ENCODE peak calls at places on chromosomes 7 and 10, in four cellular contexts. Y is MM.1S, E is tibial nerve, S is colonic mucosa. J is an unnamed sample.

GRCh38 chr10:35435824-35436223 is 99.5 kb downstream of the CCNY start:
- DNase-seq in Y (no peak), E (no peak), S (no peak), J (no peak)

GRCh38 chr7:140342732-140343514 is 55.4 kb downstream of the SLC37A3 start:
- DNase-seq in S (peak; percentile 49), E (no peak), Y (no peak), J (no peak)

GRCh38 chr7:84195295-84196006 is 862 bp upstream of the SEMA3A start:
- DNase-seq in Y (no peak), E (no peak), S (no peak), J (no peak)

GRCh38 chr7:78090616-78091015 is 292.0 kb downstream of the PHTF2 start:
- DNase-seq in Y (no peak), E (no peak), S (no peak), J (no peak)

GRCh38 chr7:66140924-66141323 is 26.3 kb downstream of the CRCP start:
- DNase-seq in Y (no peak), E (peak; percentile 56), S (peak; percentile 41), J (no peak)

GRCh38 chr10:46282460-46283216 is 4.2 kb upstream of the ANTXRL start:
- DNase-seq in E (peak; percentile 68), S (peak; percentile 82), Y (peak; percentile 74), J (peak; percentile 43)

GRCh38 chr7:75727881-75728592 is 10.7 kb downstream of the HIP1 start:
- DNase-seq in E (peak; percentile 41), Y (peak; percentile 52), S (peak; percentile 95), J (no peak)

GRCh38 chr10:78691301-78692030 is 377.3 kb upstream of the ZMIZ1 start:
- DNase-seq in E (no peak), S (no peak), Y (no peak), J (no peak)

GRCh38 chr7:159034988-159035387 is 109.7 kb downstream of the VIPR2 start:
- DNase-seq in E (no peak), Y (no peak), S (peak; percentile 10), J (no peak)

GRCh38 chr10:58189269-58189668 is 78.4 kb downstream of the IPMK start:
- DNase-seq in S (no peak), Y (no peak), E (no peak), J (no peak)

GRCh38 chr7:79217468-79217867 is 236.0 kb downstream of the MAGI2 start:
- DNase-seq in S (no peak), E (no peak), Y (no peak), J (no peak)

GRCh38 chr10:4241724-4242345 is 456.8 kb upstream of the KLF6 start:
- DNase-seq in S (no peak), Y (no peak), E (no peak), J (no peak)

GRCh38 chr10:99370993-99371392 is 41.8 kb downstream of the CNNM1 start:
- DNase-seq in S (no peak), E (no peak), Y (peak; percentile 67), J (no peak)

GRCh38 chr10:57562211-57562610 is 705.5 kb downstream of the IPMK start:
- DNase-seq in Y (no peak), S (no peak), E (no peak), J (no peak)

GRCh38 chr7:44964384-44964830 is 14.4 kb downstream of the MYO1G start:
- DNase-seq in E (no peak), Y (no peak), S (no peak), J (no peak)

GRCh38 chr7:144936314-144936713 is 100.5 kb upstream of the TPK1 start:
- DNase-seq in Y (no peak), E (no peak), S (no peak), J (no peak)

GRCh38 chr7:13144622-13145021 is 457.2 kb downstream of the ARL4A start:
- DNase-seq in S (no peak), E (no peak), Y (no peak), J (no peak)

GRCh38 chr10:67115972-67116371 is 190.1 kb downstream of the LRRTM3 start:
- DNase-seq in Y (no peak), E (no peak), S (no peak), J (no peak)

GRCh38 chr7:81186691-81187090 is 267.8 kb upstream of the SEMA3C start:
- DNase-seq in S (no peak), Y (no peak), E (no peak), J (no peak)

GRCh38 chr7:20798694-20799121 is 12.0 kb upstream of the SP8 start:
- DNase-seq in S (no peak), Y (peak; percentile 9), E (no peak), J (no peak)

GRCh38 chr7:158824028-158824427 is 5.3 kb downstream of the ESYT2 start:
- DNase-seq in E (no peak), Y (peak; percentile 65), S (no peak), J (peak; percentile 31)

GRCh38 chr7:73669316-73669715 is 1.7 kb downstream of the VPS37D start:
- DNase-seq in Y (no peak), S (no peak), E (no peak), J (no peak)

GRCh38 chr10:116540814-116541213 is 4.9 kb upstream of the PNLIP start:
- DNase-seq in E (no peak), S (no peak), Y (no peak), J (no peak)

GRCh38 chr7:43954524-43955228 is 28.4 kb downstream of the UBE2D4 start:
- DNase-seq in E (no peak), Y (peak; percentile 71), S (no peak), J (no peak)

GRCh38 chr10:97508342-97508741 is 9.6 kb downstream of the UBTD1 start:
- DNase-seq in E (no peak), S (no peak), Y (no peak), J (no peak)

GRCh38 chr7:106866298-106867281 is 1.5 kb downstream of the PIK3CG start:
- DNase-seq in E (no peak), Y (peak; percentile 62), S (no peak), J (peak; percentile 65)

GRCh38 chr7:6392712-6393666 is 54.8 kb downstream of the DAGLB start:
- DNase-seq in Y (no peak), S (peak; percentile 96), E (peak; percentile 41), J (no peak)

GRCh38 chr10:30591249-30591670 is 38.3 kb downstream of the LYZL2 start:
- DNase-seq in S (peak; percentile 56), E (no peak), Y (peak; percentile 52), J (no peak)

GRCh38 chr10:99760321-99760720 is 22.1 kb upstream of the ABCC2 start:
- DNase-seq in Y (no peak), S (no peak), E (no peak), J (no peak)

GRCh38 chr7:2510909-2511768 is 8.4 kb upstream of the LFNG start:
- DNase-seq in Y (no peak), S (peak; percentile 70), E (no peak), J (peak; percentile 65)

GRCh38 chr10:49613882-49614241 is at the start of gene CHAT:
- DNase-seq in E (no peak), S (no peak), Y (no peak), J (no peak)
- H3K4me3 ChIP-seq in E (no peak within 1 kb of the TSS), S (no peak within 1 kb of the TSS), Y (no peak within 1 kb of the TSS), J (no peak within 1 kb of the TSS)

DNA sequence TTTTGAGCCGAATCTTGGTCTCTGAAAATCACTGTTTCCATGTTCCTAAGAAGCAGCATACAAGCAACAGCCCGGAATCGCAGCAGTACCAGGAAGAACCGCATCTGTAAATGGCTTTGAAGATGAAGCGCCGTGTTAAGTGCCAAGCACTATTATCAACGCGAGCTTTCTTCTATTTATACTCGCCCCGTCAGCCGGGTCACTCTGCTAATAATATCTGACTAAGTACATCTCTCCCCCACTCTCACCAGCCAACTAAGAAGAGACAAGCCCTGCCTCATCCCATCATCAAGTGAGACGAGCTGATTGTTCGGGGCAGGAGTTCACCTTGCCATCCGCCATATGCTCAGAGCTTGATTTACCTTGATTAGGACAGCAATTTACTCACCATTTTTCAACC is 13.2 kb downstream of the SFMBT2 start:
- DNase-seq in S (no peak), Y (no peak), E (no peak), J (no peak)
- TF ChIP-seq CTCF in S (no peak), Y (no peak), E (no peak), J (no peak)

DNA sequence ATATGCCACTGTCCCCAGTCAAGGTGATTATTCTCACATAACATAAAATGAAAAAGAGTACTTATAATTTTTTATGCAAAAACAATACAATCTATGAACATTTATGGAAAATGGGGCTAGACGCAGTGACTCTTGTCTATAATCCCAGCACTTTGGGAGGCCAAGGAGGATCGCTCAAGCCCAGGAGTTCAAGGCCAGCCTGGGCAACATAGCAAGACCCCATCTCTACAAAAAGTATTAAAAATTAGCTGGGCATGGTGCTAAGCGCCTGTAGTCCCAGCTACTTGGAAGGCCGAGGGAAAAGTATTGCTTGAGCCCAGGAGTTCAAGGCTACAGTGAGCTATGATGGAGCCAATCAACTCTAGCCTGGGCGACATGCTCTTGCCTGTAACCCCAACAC is 14.5 kb upstream of the ANAPC16 start:
- DNase-seq in S (no peak), Y (no peak), E (no peak), J (no peak)
- H3K27me3 ChIP-seq in S (no peaks in the 10 kb centered on the region), Y (no peaks in the 10 kb centered on the region), E (no peaks in the 10 kb centered on the region), J (no peaks in the 10 kb centered on the region)

DNA sequence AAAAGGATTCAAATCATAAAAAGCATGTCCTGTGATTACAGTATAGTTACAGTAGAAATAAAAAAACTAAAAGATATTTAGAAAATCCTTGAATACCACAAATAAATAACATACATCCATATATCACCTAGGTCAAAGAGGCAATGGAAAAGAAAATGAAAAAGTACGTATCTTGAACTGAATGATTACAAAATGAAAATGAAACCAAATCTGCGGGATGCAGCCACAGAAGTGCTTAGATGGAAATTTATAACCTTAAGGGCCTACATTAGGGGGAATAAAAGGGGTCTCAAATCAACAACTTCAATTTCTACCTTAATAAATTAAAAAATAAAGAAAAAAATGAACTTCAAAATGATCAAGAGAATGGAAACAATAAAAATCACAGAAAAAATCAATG is 879.0 kb upstream of the CELF2 start:
- DNase-seq in E (no peak), S (no peak), Y (peak; percentile 32), J (no peak)
- H3K4me3 ChIP-seq in E (no peak overlapping the region), S (no peak overlapping the region), Y (peak overlapping the region; percentile 43), J (no peak overlapping the region)

GRCh38 chr10:132765435-132765834 is 20.5 kb downstream of the NKX6-2 start:
- DNase-seq in Y (no peak), E (no peak), S (no peak), J (no peak)

GRCh38 chr10:132763545-132763944 is 22.4 kb downstream of the NKX6-2 start:
- DNase-seq in Y (no peak), E (no peak), S (no peak), J (no peak)

GRCh38 chr10:132761395-132762060 is 24.4 kb downstream of the NKX6-2 start:
- DNase-seq in Y (no peak), S (no peak), E (no peak), J (no peak)

GRCh38 chr10:132764108-132764507 is 21.8 kb downstream of the NKX6-2 start:
- DNase-seq in S (no peak), E (no peak), Y (no peak), J (no peak)

GRCh38 chr10:132762267-132762666 is 23.7 kb downstream of the NKX6-2 start:
- DNase-seq in Y (no peak), E (no peak), S (no peak), J (no peak)
- TF ChIP-seq CTCF in Y (no peak), E (no peak), S (no peak), J (no peak)